ENCODE peak calls at places on chromosome 9, in ten cellular contexts. I is IMR-90; U is colonic mucosa; O is substantia nigra; Y is lower lobe of right lung; H is NCI-H1092; C is activated T-helper 1 cell treated with Interleukin-2 at 50 U/mL for 16 hours; N is A549; X is activated CD4-positive, CD25-positive, alpha-beta regulatory T cell treated with anti-CD3 and anti-CD28 coated beads, Interleukin-2, amount 50 U/mL, for 72 hours; B is omental fat pad. W is an unnamed sample.

GRCh38 chr9:101727621-101728524 is 10.6 kb downstream of the GRIN3A start:
- DNase-seq in C (no peak), O (no peak), I (peak; percentile 11), B (no peak), H (peak; percentile 12), N (peak; percentile 13), Y (no peak), U (no peak), X (no peak), W (peak; percentile 59)

GRCh38 chr9:95023217-95024003 is 294.1 kb downstream of the FANCC start:
- DNase-seq in U (no peak), B (no peak), X (no peak), I (peak; percentile 90), Y (peak; percentile 67), H (peak; percentile 42), N (peak; percentile 81), C (no peak), O (no peak), W (peak; percentile 25)

GRCh38 chr9:71830929-71831328 is 62.6 kb upstream of the CEMIP2 start:
- DNase-seq in B (no peak), U (peak; percentile 63), I (no peak), C (no peak), O (no peak), X (no peak), N (no peak), H (no peak), Y (no peak), W (no peak)

GRCh38 chr9:7169717-7170348 is 412.1 kb downstream of the KDM4C start:
- DNase-seq in U (no peak), B (no peak), C (no peak), H (no peak), Y (no peak), I (peak; percentile 22), N (no peak), O (no peak), X (no peak), W (no peak)

GRCh38 chr9:126411225-126411947 is 84.8 kb downstream of the MVB12B start:
- DNase-seq in B (no peak), H (no peak), X (no peak), N (no peak), I (no peak), Y (no peak), U (no peak), C (no peak), O (no peak), W (no peak)

GRCh38 chr9:123569343-123569694 is 213.3 kb downstream of the CRB2 start:
- DNase-seq in N (no peak), Y (no peak), O (no peak), B (no peak), X (no peak), C (no peak), I (no peak), H (no peak), U (no peak), W (no peak)

GRCh38 chr9:112751059-112751795 is 667 bp downstream of the SNX30 start:
- DNase-seq in O (peak; percentile 40), C (peak; percentile 20), H (peak; percentile 39), U (peak; percentile 60), B (peak; percentile 32), X (peak; percentile 44), Y (peak; percentile 69), I (peak; percentile 87), N (peak; percentile 64), W (peak; percentile 62)

GRCh38 chr9:89999176-89999533 is 394.3 kb downstream of the GADD45G start:
- DNase-seq in Y (peak; percentile 83), H (no peak), O (no peak), I (no peak), B (no peak), C (no peak), N (no peak), U (peak; percentile 74), X (no peak), W (no peak)

GRCh38 chr9:130078547-130078946 is 24.8 kb downstream of the GPR107 start:
- DNase-seq in I (no peak), X (no peak), Y (no peak), C (no peak), O (peak; percentile 12), U (no peak), B (no peak), N (no peak), H (no peak), W (no peak)

GRCh38 chr9:124306098-124306735 is 48.5 kb downstream of the NEK6 start:
- DNase-seq in N (peak; percentile 82), U (no peak), O (no peak), H (no peak), X (no peak), B (no peak), Y (no peak), I (peak; percentile 96), C (no peak), W (no peak)

GRCh38 chr9:131803758-131804411 is 64.0 kb upstream of the RAPGEF1 start:
- DNase-seq in B (no peak), X (no peak), C (no peak), H (no peak), N (no peak), U (no peak), O (no peak), I (no peak), Y (no peak), W (no peak)

GRCh38 chr9:133737071-133737773 is 930 bp downstream of the SARDH start:
- DNase-seq in B (no peak), H (peak; percentile 67), U (no peak), I (no peak), O (no peak), X (no peak), C (no peak), Y (no peak), N (no peak), W (no peak)

GRCh38 chr9:4424891-4425290 is 65.4 kb upstream of the SLC1A1 start:
- DNase-seq in B (no peak), U (no peak), X (no peak), H (no peak), N (no peak), C (no peak), I (no peak), Y (no peak), O (no peak), W (no peak)

GRCh38 chr9:88733651-88734470 is 198.9 kb downstream of the NXNL2 start:
- DNase-seq in C (no peak), O (no peak), N (no peak), Y (no peak), B (peak; percentile 50), H (no peak), X (no peak), I (peak; percentile 60), U (no peak), W (peak; percentile 14)

GRCh38 chr9:1709347-1709746 is 305.8 kb upstream of the SMARCA2 start:
- DNase-seq in X (no peak), N (no peak), O (no peak), U (no peak), C (no peak), Y (no peak), B (no peak), I (no peak), H (no peak), W (peak; percentile 10)

W was measured in trophoblast cell.